ENCODE peak calls at places on chromosomes 1 and 21, in eight cellular contexts. One of them, this sample, is unnamed.

GRCh38 chr1:116352349-116352813 is 20.7 kb upstream of the ATP1A1 start:
- DNase-seq in aorta: no peak
- DNase-seq in mucosa of descending colon: no peak
- DNase-seq in CD8-positive, alpha-beta memory T cell: no peak
- DNase-seq in DND-41: no peak
- DNase-seq in fibroblast of lung: no peak
- DNase-seq in mesendoderm: no peak
- DNase-seq in upper lobe of right lung: no peak
- DNase-seq in this sample: no peak

GRCh38 chr1:45334308-45335245 is 5.4 kb upstream of the TOE1 start:
- DNase-seq in aorta: peak
- DNase-seq in mucosa of descending colon: no peak
- DNase-seq in CD8-positive, alpha-beta memory T cell: no peak
- DNase-seq in DND-41: peak
- DNase-seq in fibroblast of lung: no peak
- DNase-seq in mesendoderm: peak
- DNase-seq in upper lobe of right lung: no peak
- DNase-seq in this sample: no peak

GRCh38 chr1:2443285-2444137 is 31.1 kb upstream of the PEX10 start:
- DNase-seq in aorta: no peak
- DNase-seq in mucosa of descending colon: no peak
- DNase-seq in CD8-positive, alpha-beta memory T cell: peak
- DNase-seq in DND-41: no peak
- DNase-seq in fibroblast of lung: no peak
- DNase-seq in mesendoderm: no peak
- DNase-seq in upper lobe of right lung: no peak
- DNase-seq in this sample: no peak

GRCh38 chr1:66542811-66543767 is 9.1 kb downstream of the SGIP1 start:
- DNase-seq in aorta: peak
- DNase-seq in mucosa of descending colon: peak
- DNase-seq in CD8-positive, alpha-beta memory T cell: no peak
- DNase-seq in DND-41: no peak
- DNase-seq in fibroblast of lung: peak
- DNase-seq in mesendoderm: peak
- DNase-seq in upper lobe of right lung: no peak
- DNase-seq in this sample: peak

GRCh38 chr21:43855955-43856354 is 9.1 kb upstream of the AGPAT3 start:
- DNase-seq in aorta: no peak
- DNase-seq in mucosa of descending colon: no peak
- DNase-seq in CD8-positive, alpha-beta memory T cell: no peak
- DNase-seq in DND-41: no peak
- DNase-seq in fibroblast of lung: no peak
- DNase-seq in mesendoderm: no peak
- DNase-seq in upper lobe of right lung: no peak
- DNase-seq in this sample: no peak

GRCh38 chr1:4755301-4756183 is 101.1 kb downstream of the AJAP1 start:
- DNase-seq in aorta: no peak
- DNase-seq in mucosa of descending colon: no peak
- DNase-seq in CD8-positive, alpha-beta memory T cell: no peak
- DNase-seq in DND-41: no peak
- DNase-seq in fibroblast of lung: peak
- DNase-seq in mesendoderm: peak
- DNase-seq in upper lobe of right lung: no peak
- DNase-seq in this sample: no peak

GRCh38 chr1:169105434-169106094 is 926 bp upstream of the ATP1B1 start:
- DNase-seq in aorta: peak
- DNase-seq in mucosa of descending colon: peak
- DNase-seq in CD8-positive, alpha-beta memory T cell: no peak
- DNase-seq in DND-41: peak
- DNase-seq in fibroblast of lung: peak
- DNase-seq in mesendoderm: peak
- DNase-seq in upper lobe of right lung: peak
- DNase-seq in this sample: no peak

GRCh38 chr1:70896224-70896623 is 151.4 kb downstream of the PTGER3 start:
- DNase-seq in aorta: no peak
- DNase-seq in mucosa of descending colon: no peak
- DNase-seq in CD8-positive, alpha-beta memory T cell: no peak
- DNase-seq in DND-41: no peak
- DNase-seq in fibroblast of lung: no peak
- DNase-seq in mesendoderm: peak
- DNase-seq in upper lobe of right lung: no peak
- DNase-seq in this sample: no peak

GRCh38 chr1:59574085-59574484 is 240.7 kb upstream of the HOOK1 start:
- DNase-seq in aorta: no peak
- DNase-seq in mucosa of descending colon: no peak
- DNase-seq in CD8-positive, alpha-beta memory T cell: no peak
- DNase-seq in DND-41: no peak
- DNase-seq in fibroblast of lung: peak
- DNase-seq in mesendoderm: no peak
- DNase-seq in upper lobe of right lung: no peak
- DNase-seq in this sample: peak

GRCh38 chr1:27650527-27651175 is 15.7 kb upstream of the FGR start:
- DNase-seq in aorta: no peak
- DNase-seq in mucosa of descending colon: no peak
- DNase-seq in CD8-positive, alpha-beta memory T cell: no peak
- DNase-seq in DND-41: no peak
- DNase-seq in fibroblast of lung: peak
- DNase-seq in mesendoderm: peak
- DNase-seq in upper lobe of right lung: no peak
- DNase-seq in this sample: no peak

GRCh38 chr21:20822559-20823133 is 175.6 kb upstream of the NCAM2 start:
- DNase-seq in aorta: no peak
- DNase-seq in mucosa of descending colon: no peak
- DNase-seq in CD8-positive, alpha-beta memory T cell: no peak
- DNase-seq in DND-41: no peak
- DNase-seq in fibroblast of lung: no peak
- DNase-seq in mesendoderm: peak
- DNase-seq in upper lobe of right lung: no peak
- DNase-seq in this sample: peak

GRCh38 chr1:210332719-210333398 is 4.2 kb downstream of the HHAT start:
- DNase-seq in aorta: no peak
- DNase-seq in mucosa of descending colon: peak
- DNase-seq in CD8-positive, alpha-beta memory T cell: peak
- DNase-seq in DND-41: peak
- DNase-seq in fibroblast of lung: peak
- DNase-seq in mesendoderm: no peak
- DNase-seq in upper lobe of right lung: no peak
- DNase-seq in this sample: no peak

GRCh38 chr1:217562229-217562878 is 68.5 kb downstream of the GPATCH2 start:
- DNase-seq in aorta: no peak
- DNase-seq in mucosa of descending colon: no peak
- DNase-seq in CD8-positive, alpha-beta memory T cell: no peak
- DNase-seq in DND-41: no peak
- DNase-seq in fibroblast of lung: peak
- DNase-seq in mesendoderm: peak
- DNase-seq in upper lobe of right lung: no peak
- DNase-seq in this sample: peak

GRCh38 chr1:1081311-1082238 is 7.5 kb upstream of the RNF223 start:
- DNase-seq in aorta: peak
- DNase-seq in mucosa of descending colon: no peak
- DNase-seq in CD8-positive, alpha-beta memory T cell: no peak
- DNase-seq in DND-41: no peak
- DNase-seq in fibroblast of lung: no peak
- DNase-seq in mesendoderm: no peak
- DNase-seq in upper lobe of right lung: peak
- DNase-seq in this sample: no peak

GRCh38 chr1:1079408-1080121 is 5.5 kb upstream of the RNF223 start:
- DNase-seq in aorta: peak
- DNase-seq in mucosa of descending colon: peak
- DNase-seq in CD8-positive, alpha-beta memory T cell: no peak
- DNase-seq in DND-41: peak
- DNase-seq in fibroblast of lung: peak
- DNase-seq in mesendoderm: peak
- DNase-seq in upper lobe of right lung: peak
- DNase-seq in this sample: peak

GRCh38 chr1:1082239-1083180 is 8.4 kb upstream of the RNF223 start:
- DNase-seq in aorta: no peak
- DNase-seq in mucosa of descending colon: no peak
- DNase-seq in CD8-positive, alpha-beta memory T cell: no peak
- DNase-seq in DND-41: no peak
- DNase-seq in fibroblast of lung: no peak
- DNase-seq in mesendoderm: no peak
- DNase-seq in upper lobe of right lung: peak
- DNase-seq in this sample: no peak

GRCh38 chr1:1080951-1081310 is 6.8 kb upstream of the RNF223 start:
- DNase-seq in aorta: no peak
- DNase-seq in mucosa of descending colon: no peak
- DNase-seq in CD8-positive, alpha-beta memory T cell: no peak
- DNase-seq in DND-41: no peak
- DNase-seq in fibroblast of lung: no peak
- DNase-seq in mesendoderm: peak
- DNase-seq in upper lobe of right lung: peak
- DNase-seq in this sample: no peak

DNA sequence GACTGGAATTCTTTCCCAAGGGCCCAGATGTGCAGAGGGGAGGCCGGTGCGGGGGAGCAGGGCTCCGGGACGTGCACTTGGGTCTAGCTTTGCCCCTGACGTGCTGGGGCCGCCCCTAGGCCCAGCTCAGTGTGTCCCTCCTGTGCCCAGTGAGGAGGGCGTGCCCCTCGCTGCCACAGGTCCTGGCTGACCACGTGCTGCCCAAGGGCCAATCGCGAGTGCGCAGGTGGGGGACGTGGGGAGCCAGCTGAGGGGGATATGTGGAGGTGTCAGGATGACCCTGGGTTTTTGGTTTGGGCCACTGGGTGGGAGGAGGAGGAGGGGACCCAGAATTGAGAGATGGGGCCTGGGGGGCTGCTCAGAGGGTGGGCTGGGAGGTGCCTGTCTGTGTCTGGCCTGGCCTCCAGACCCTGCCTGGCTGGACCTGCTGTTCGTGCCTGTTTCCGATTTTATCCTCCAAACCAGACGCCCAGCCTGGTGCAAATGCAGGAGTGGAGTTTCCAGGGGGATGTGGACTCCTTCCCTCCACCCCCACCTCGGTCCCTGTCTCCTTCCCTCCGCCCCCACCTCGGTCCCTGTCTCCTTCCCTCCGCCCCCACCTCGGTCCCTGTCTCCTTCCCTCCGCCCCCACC is 6.1 kb upstream of the RNF223 start:
- DNase-seq in aorta: peak
- DNase-seq in mucosa of descending colon: peak
- DNase-seq in CD8-positive, alpha-beta memory T cell: no peak
- DNase-seq in DND-41: no peak
- DNase-seq in fibroblast of lung: peak
- DNase-seq in mesendoderm: peak
- DNase-seq in upper lobe of right lung: peak
- DNase-seq in this sample: no peak
- H3K4me3 ChIP-seq in aorta: no peak
- H3K4me3 ChIP-seq in mucosa of descending colon: no peak
- H3K4me3 ChIP-seq in CD8-positive, alpha-beta memory T cell: no peak
- H3K4me3 ChIP-seq in DND-41: no peak
- H3K4me3 ChIP-seq in fibroblast of lung: peak
- H3K4me3 ChIP-seq in mesendoderm: no peak
- H3K4me3 ChIP-seq in upper lobe of right lung: peak
- H3K4me3 ChIP-seq in this sample: peak

GRCh38 chr1:7680791-7681165 is 90.3 kb upstream of the VAMP3 start:
- DNase-seq in aorta: no peak
- DNase-seq in mucosa of descending colon: peak
- DNase-seq in CD8-positive, alpha-beta memory T cell: no peak
- DNase-seq in DND-41: no peak
- DNase-seq in fibroblast of lung: peak
- DNase-seq in mesendoderm: no peak
- DNase-seq in upper lobe of right lung: no peak
- DNase-seq in this sample: no peak

GRCh38 chr1:7679873-7680790 is 91.0 kb upstream of the VAMP3 start:
- DNase-seq in aorta: peak
- DNase-seq in mucosa of descending colon: peak
- DNase-seq in CD8-positive, alpha-beta memory T cell: peak
- DNase-seq in DND-41: no peak
- DNase-seq in fibroblast of lung: peak
- DNase-seq in mesendoderm: peak
- DNase-seq in upper lobe of right lung: peak
- DNase-seq in this sample: no peak

GRCh38 chr1:7678491-7679158 is 92.5 kb upstream of the VAMP3 start:
- DNase-seq in aorta: no peak
- DNase-seq in mucosa of descending colon: peak
- DNase-seq in CD8-positive, alpha-beta memory T cell: no peak
- DNase-seq in DND-41: no peak
- DNase-seq in fibroblast of lung: no peak
- DNase-seq in mesendoderm: no peak
- DNase-seq in upper lobe of right lung: no peak
- DNase-seq in this sample: no peak

GRCh38 chr1:7677815-7678214 is 93.3 kb upstream of the VAMP3 start:
- DNase-seq in aorta: no peak
- DNase-seq in mucosa of descending colon: no peak
- DNase-seq in CD8-positive, alpha-beta memory T cell: no peak
- DNase-seq in DND-41: no peak
- DNase-seq in fibroblast of lung: no peak
- DNase-seq in mesendoderm: no peak
- DNase-seq in upper lobe of right lung: no peak
- DNase-seq in this sample: no peak

DNA sequence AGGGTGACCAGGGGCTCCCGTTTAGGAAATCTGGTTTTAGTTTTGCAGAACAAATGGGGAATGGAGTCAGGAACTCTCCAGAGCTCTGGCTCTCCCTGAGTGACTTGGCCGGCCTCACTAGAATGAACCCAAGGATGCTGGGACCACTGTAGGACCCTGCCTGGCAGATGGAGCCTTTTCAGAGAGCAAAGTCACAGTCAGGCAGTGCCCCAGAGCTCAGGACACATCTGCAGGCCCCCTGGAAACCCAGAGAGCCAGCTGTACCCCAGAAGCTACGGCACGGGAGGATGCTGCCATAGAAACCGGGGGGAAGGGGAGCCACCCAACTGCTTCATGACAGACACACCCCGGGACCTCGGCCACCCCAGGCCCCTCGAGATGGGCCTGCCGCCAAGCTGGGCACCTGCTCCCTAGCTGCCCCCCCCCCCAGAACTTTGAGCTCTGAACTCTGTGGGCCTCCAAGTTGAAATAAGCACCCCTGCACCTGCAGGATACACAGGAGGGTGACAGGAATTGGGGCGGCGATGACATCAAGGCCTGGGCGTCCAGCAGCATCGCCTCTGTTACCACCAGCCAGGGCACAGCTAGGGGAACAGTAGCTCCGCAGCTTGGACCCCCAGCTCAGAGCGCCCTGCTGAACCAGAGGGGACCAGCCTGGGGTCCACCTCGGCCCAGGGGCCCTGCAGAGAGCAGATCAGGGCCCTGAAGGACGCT is 91.8 kb upstream of the VAMP3 start:
- DNase-seq in aorta: no peak
- DNase-seq in mucosa of descending colon: no peak
- DNase-seq in CD8-positive, alpha-beta memory T cell: no peak
- DNase-seq in DND-41: no peak
- DNase-seq in fibroblast of lung: no peak
- DNase-seq in mesendoderm: no peak
- DNase-seq in upper lobe of right lung: no peak
- DNase-seq in this sample: no peak
- H3K4me3 ChIP-seq in aorta: no peak
- H3K4me3 ChIP-seq in mucosa of descending colon: no peak
- H3K4me3 ChIP-seq in CD8-positive, alpha-beta memory T cell: no peak
- H3K4me3 ChIP-seq in DND-41: no peak
- H3K4me3 ChIP-seq in fibroblast of lung: peak
- H3K4me3 ChIP-seq in mesendoderm: no peak
- H3K4me3 ChIP-seq in upper lobe of right lung: peak
- H3K4me3 ChIP-seq in this sample: peak

GRCh38 chr1:77831976-77832695 is 52.7 kb downstream of the MIGA1 start:
- DNase-seq in aorta: no peak
- DNase-seq in mucosa of descending colon: no peak
- DNase-seq in CD8-positive, alpha-beta memory T cell: no peak
- DNase-seq in DND-41: no peak
- DNase-seq in fibroblast of lung: peak
- DNase-seq in mesendoderm: no peak
- DNase-seq in upper lobe of right lung: no peak
- DNase-seq in this sample: peak
- H3K4me3 ChIP-seq in aorta: no peak
- H3K4me3 ChIP-seq in mucosa of descending colon: no peak
- H3K4me3 ChIP-seq in CD8-positive, alpha-beta memory T cell: no peak
- H3K4me3 ChIP-seq in DND-41: no peak
- H3K4me3 ChIP-seq in fibroblast of lung: no peak
- H3K4me3 ChIP-seq in mesendoderm: no peak
- H3K4me3 ChIP-seq in upper lobe of right lung: no peak
- H3K4me3 ChIP-seq in this sample: no peak

GRCh38 chr21:36744190-36744559 is 45.3 kb downstream of the SIM2 start:
- DNase-seq in aorta: no peak
- DNase-seq in mucosa of descending colon: no peak
- DNase-seq in CD8-positive, alpha-beta memory T cell: no peak
- DNase-seq in DND-41: no peak
- DNase-seq in fibroblast of lung: no peak
- DNase-seq in mesendoderm: no peak
- DNase-seq in upper lobe of right lung: no peak
- DNase-seq in this sample: no peak
- H3K4me3 ChIP-seq in aorta: no peak
- H3K4me3 ChIP-seq in mucosa of descending colon: no peak
- H3K4me3 ChIP-seq in CD8-positive, alpha-beta memory T cell: no peak
- H3K4me3 ChIP-seq in DND-41: no peak
- H3K4me3 ChIP-seq in fibroblast of lung: no peak
- H3K4me3 ChIP-seq in mesendoderm: no peak
- H3K4me3 ChIP-seq in upper lobe of right lung: no peak
- H3K4me3 ChIP-seq in this sample: no peak

This sample was measured in skeletal muscle cell.